ENCODE peak calls at places on chromosome 1, in eight cellular contexts. I, J, Z, O, V, U, E and Q are unnamed samples.

GRCh38 chr1:10904396-10905358 is 107.8 kb upstream of the TARDBP start:
- DNase-seq in Z (no peak), V (no peak), E (no peak), U (no peak), J (no peak), I (no peak), O (peak; percentile 80), Q (peak; percentile 54)

GRCh38 chr1:202254454-202255252 is 61.1 kb downstream of the LGR6 start:
- DNase-seq in I (no peak), V (no peak), U (no peak), Z (no peak), O (no peak), J (no peak), E (no peak), Q (no peak)

GRCh38 chr1:20124451-20125057 is 5.2 kb upstream of the PLA2G2D start:
- DNase-seq in E (peak; percentile 77), V (peak; percentile 74), I (peak; percentile 71), U (no peak), O (no peak), J (no peak), Z (peak; percentile 61), Q (no peak)

GRCh38 chr1:220298470-220298869 is 26.2 kb upstream of the RAB3GAP2 start:
- DNase-seq in E (no peak), U (no peak), Z (no peak), V (no peak), I (no peak), O (no peak), J (no peak), Q (no peak)

GRCh38 chr1:45103534-45103933 is 91.5 kb downstream of the UROD start:
- DNase-seq in E (no peak), V (no peak), U (no peak), O (no peak), I (peak; percentile 7), J (no peak), Z (no peak), Q (no peak)

GRCh38 chr1:3019007-3019515 is 2.2 kb upstream of the ACTRT2 start:
- DNase-seq in V (no peak), I (no peak), E (no peak), U (no peak), O (no peak), Z (no peak), J (no peak), Q (no peak)

GRCh38 chr1:67685558-67686271 is 714 bp downstream of the GADD45A start:
- DNase-seq in Z (peak; percentile 58), J (no peak), V (peak; percentile 47), O (no peak), I (peak; percentile 65), E (peak; percentile 45), U (peak; percentile 20), Q (peak; percentile 51)

GRCh38 chr1:39220900-39221870 is 16.7 kb downstream of the MACF1 start:
- DNase-seq in I (no peak), V (peak; percentile 41), E (no peak), J (no peak), Z (no peak), O (no peak), U (no peak), Q (no peak)

GRCh38 chr1:3384407-3384806 is 70.1 kb upstream of the ARHGEF16 start:
- DNase-seq in U (no peak), I (peak; percentile 8), J (no peak), V (no peak), Z (no peak), O (no peak), E (no peak), Q (no peak)

DNA sequence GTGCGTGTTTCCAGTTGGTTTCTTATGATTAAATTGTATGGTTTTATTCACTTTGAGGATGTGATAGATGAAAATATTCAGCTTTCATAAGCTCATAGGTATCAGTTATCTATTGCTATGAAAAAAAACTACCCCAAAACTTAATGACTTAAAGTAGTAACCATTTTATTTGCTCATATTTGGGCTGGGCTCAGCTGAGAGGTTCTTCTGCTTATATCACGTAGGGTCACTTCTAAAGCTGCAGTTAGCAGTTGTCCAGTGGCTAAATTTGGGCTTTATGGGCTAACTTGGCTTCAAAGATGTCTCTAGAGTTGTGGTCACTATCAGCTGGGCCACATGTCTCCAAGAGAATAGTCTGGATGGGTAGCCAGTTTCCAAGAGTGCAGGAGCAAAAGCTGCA is 206.4 kb upstream of the LYPLAL1 start:
- DNase-seq in E (no peak), U (no peak), V (no peak), J (no peak), O (no peak), I (no peak), Z (no peak), Q (no peak)
- H3K4me3 ChIP-seq in E (no peak overlapping the region), U (no peak overlapping the region), V (no peak overlapping the region), J (no peak overlapping the region), O (no peak overlapping the region), I (no peak overlapping the region), Z (no peak overlapping the region), Q (no peak overlapping the region)

GRCh38 chr1:227923353-227924167 is 24.2 kb downstream of the WNT9A start:
- DNase-seq in E (no peak), Z (no peak), V (no peak), J (no peak), U (no peak), I (no peak), O (no peak), Q (no peak)
- H3K4me3 ChIP-seq in E (no peak overlapping the region), Z (no peak overlapping the region), V (no peak overlapping the region), J (no peak overlapping the region), U (no peak overlapping the region), I (no peak overlapping the region), O (no peak overlapping the region), Q (no peak overlapping the region)

DNA sequence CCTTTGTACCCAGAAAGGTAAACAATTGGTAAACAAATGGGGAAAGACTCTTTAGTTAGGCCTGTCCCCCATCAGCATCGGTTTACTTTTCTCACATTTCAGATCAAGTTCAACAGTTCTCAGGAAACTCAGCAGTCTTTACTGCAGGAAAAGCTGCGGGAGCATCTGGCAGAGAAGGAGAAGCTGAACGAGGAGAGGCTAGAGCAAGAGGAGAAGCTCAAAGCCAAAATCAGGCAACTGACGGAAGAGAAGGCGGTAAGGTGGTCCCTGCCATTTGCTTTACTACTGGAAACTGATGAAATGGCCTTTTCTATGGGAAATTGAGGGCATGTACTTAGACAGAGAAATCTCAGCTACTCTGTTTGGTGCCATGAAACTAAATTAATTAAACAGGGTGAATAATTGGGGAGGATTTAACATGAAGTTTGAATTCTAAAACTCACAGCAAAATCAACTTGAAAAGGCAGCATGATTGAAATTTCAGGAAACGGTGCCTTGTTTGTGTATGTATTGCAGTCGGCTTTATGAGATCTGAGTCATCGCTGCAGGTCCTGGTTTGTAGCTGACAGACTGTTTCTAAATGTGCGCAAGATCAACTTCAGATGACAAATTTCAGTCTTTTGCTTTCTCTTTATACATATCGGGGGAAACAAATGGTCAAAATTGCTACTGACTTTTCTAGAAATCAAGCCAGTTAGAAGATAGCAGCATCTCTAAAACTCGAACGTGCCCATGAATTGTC is 67.9 kb upstream of the EFHD2 start:
- DNase-seq in Z (peak; percentile 55), E (peak; percentile 72), J (no peak), I (peak; percentile 77), V (peak; percentile 55), U (no peak), O (no peak), Q (no peak)
- H3K4me3 ChIP-seq in Z (peak overlapping the region; percentile 11), E (no peak overlapping the region), J (peak overlapping the region; percentile 36), I (no peak overlapping the region), V (no peak overlapping the region), U (no peak overlapping the region), O (no peak overlapping the region), Q (no peak overlapping the region)

DNA sequence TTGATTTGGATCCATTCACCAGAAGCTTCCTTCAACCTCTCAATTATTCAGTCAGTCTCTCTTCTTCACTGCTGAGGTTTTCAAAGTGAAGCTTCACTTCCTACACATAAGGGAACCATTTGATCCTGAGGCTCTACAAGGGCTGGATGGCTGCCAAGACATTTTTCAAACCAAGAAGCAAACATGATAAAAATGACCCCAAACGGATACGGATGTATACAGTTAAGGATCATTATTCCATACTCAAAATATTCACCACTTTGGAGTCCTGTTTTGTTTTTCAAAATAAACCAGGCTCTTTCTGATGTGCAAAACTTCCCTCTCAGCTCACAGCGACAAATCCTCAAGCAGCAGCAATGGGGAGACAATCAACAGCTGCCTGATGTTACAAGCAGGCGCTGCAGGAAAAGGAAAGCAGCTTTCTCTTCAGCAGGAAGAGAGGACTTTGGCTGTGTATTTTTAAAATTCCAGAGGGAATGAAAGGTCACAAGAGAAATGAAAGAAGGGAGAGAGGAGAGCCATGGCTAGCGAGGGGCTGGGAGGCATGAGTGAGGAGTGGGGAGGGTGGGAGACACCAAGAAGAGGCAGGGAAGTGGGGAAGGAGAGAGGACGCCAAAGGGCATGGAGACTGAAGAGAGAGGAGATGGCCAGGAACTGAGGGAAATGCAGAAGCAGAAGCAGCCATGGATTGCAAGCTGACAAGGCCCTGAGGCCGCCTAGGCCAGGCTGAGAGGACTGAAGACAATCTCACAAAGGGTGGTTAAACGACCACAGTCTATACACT is 145.4 kb downstream of the SLC45A1 start:
- DNase-seq in I (peak; percentile 93), J (no peak), Z (peak; percentile 48), V (peak; percentile 64), E (peak; percentile 82), O (peak; percentile 83), U (no peak), Q (peak; percentile 50)
- H3K4me3 ChIP-seq in I (no peak overlapping the region), J (peak overlapping the region; percentile 57), Z (no peak overlapping the region), V (no peak overlapping the region), E (no peak overlapping the region), O (no peak overlapping the region), U (peak overlapping the region; percentile 10), Q (no peak overlapping the region)

GRCh38 chr1:173202430-173203145 is 4.5 kb downstream of the TNFSF4 start:
- DNase-seq in O (peak; percentile 58), U (no peak), Z (no peak), I (peak; percentile 90), J (no peak), E (peak; percentile 91), V (peak; percentile 51), Q (peak; percentile 8)

GRCh38 chr1:173204693-173205092 is 2.4 kb downstream of the TNFSF4 start:
- DNase-seq in V (no peak), U (no peak), O (no peak), Z (no peak), J (no peak), E (no peak), I (no peak), Q (no peak)

GRCh38 chr1:173206816-173207595 is at the start of gene TNFSF4:
- DNase-seq in J (no peak), I (peak; percentile 15), Z (peak; percentile 61), O (peak; percentile 94), V (no peak), E (no peak), U (no peak), Q (no peak)

GRCh38 chr1:173208146-173208545 is 1.0 kb upstream of the TNFSF4 start:
- DNase-seq in Z (no peak), E (no peak), O (no peak), I (no peak), V (no peak), U (no peak), J (no peak), Q (no peak)

GRCh38 chr1:173205146-173206051 is 1.7 kb downstream of the TNFSF4 start:
- DNase-seq in I (peak; percentile 82), E (peak; percentile 55), U (no peak), O (peak; percentile 93), Z (peak; percentile 60), J (no peak), V (peak; percentile 19), Q (peak; percentile 62)
- H3K4me3 ChIP-seq in I (peak overlapping the region; percentile 2), E (no peak overlapping the region), U (no peak overlapping the region), O (peak overlapping the region; percentile 57), Z (no peak overlapping the region), J (no peak overlapping the region), V (no peak overlapping the region), Q (peak overlapping the region; percentile 7)

GRCh38 chr1:84573481-84573966 is 716 bp downstream of the CTBS start:
- DNase-seq in O (no peak), J (no peak), I (peak; percentile 12), V (peak; percentile 51), U (no peak), Z (no peak), E (no peak), Q (peak; percentile 7)
- H3K4me3 ChIP-seq in O (peak overlapping the region; percentile 80), J (peak overlapping the region; percentile 77), I (peak overlapping the region; percentile 74), V (peak overlapping the region; percentile 79), U (peak overlapping the region; percentile 68), Z (peak overlapping the region; percentile 80), E (peak overlapping the region; percentile 70), Q (peak overlapping the region; percentile 77)